ENCODE peak calls at places on chromosomes 12 and 14, in six cellular contexts. One of them, this sample, is unnamed.

GRCh38 chr12:49585477-49586445 is 17.8 kb upstream of the MCRS1 start:
- DNase-seq in mucosa of descending colon: no peak
- DNase-seq in NCI-H2081: no peak
- DNase-seq in NCI-H82: no peak
- DNase-seq in stimulated activated CD4-positive, alpha-beta T cell treated with anti-CD3 and anti-CD28 coated beads, Interleukin-1b, Interleukin-23, amount 100 ng/mL, for 48 hours: no peak
- DNase-seq in activated naive CD4-positive, alpha-beta T cell: no peak
- DNase-seq in this sample: no peak

GRCh38 chr12:51828951-51829581 is 19.5 kb downstream of the FIGNL2 start:
- DNase-seq in NCI-H2081: peak
- DNase-seq in stimulated activated CD4-positive, alpha-beta T cell treated with anti-CD3 and anti-CD28 coated beads, Interleukin-1b, Interleukin-23, amount 100 ng/mL, for 48 hours: no peak
- DNase-seq in activated naive CD4-positive, alpha-beta T cell: no peak
- DNase-seq in NCI-H82: no peak
- DNase-seq in mucosa of descending colon: no peak
- DNase-seq in this sample: no peak

GRCh38 chr14:42779024-42779423 is 1172.3 kb downstream of the LRFN5 start:
- DNase-seq in stimulated activated CD4-positive, alpha-beta T cell treated with anti-CD3 and anti-CD28 coated beads, Interleukin-1b, Interleukin-23, amount 100 ng/mL, for 48 hours: no peak
- DNase-seq in NCI-H82: no peak
- DNase-seq in NCI-H2081: peak
- DNase-seq in mucosa of descending colon: no peak
- DNase-seq in activated naive CD4-positive, alpha-beta T cell: no peak
- DNase-seq in this sample: no peak

GRCh38 chr14:79656086-79656485 is 555.2 kb downstream of the DIO2 start:
- DNase-seq in activated naive CD4-positive, alpha-beta T cell: no peak
- DNase-seq in NCI-H2081: no peak
- DNase-seq in mucosa of descending colon: no peak
- DNase-seq in stimulated activated CD4-positive, alpha-beta T cell treated with anti-CD3 and anti-CD28 coated beads, Interleukin-1b, Interleukin-23, amount 100 ng/mL, for 48 hours: no peak
- DNase-seq in NCI-H82: peak
- DNase-seq in this sample: no peak

GRCh38 chr12:107223816-107224215 is 130.5 kb upstream of the CRY1 start:
- DNase-seq in activated naive CD4-positive, alpha-beta T cell: no peak
- DNase-seq in mucosa of descending colon: no peak
- DNase-seq in stimulated activated CD4-positive, alpha-beta T cell treated with anti-CD3 and anti-CD28 coated beads, Interleukin-1b, Interleukin-23, amount 100 ng/mL, for 48 hours: no peak
- DNase-seq in NCI-H2081: no peak
- DNase-seq in NCI-H82: peak
- DNase-seq in this sample: no peak

GRCh38 chr14:104318558-104319488 is 180.4 kb downstream of the KIF26A start:
- DNase-seq in NCI-H2081: no peak
- DNase-seq in mucosa of descending colon: no peak
- DNase-seq in activated naive CD4-positive, alpha-beta T cell: no peak
- DNase-seq in stimulated activated CD4-positive, alpha-beta T cell treated with anti-CD3 and anti-CD28 coated beads, Interleukin-1b, Interleukin-23, amount 100 ng/mL, for 48 hours: no peak
- DNase-seq in NCI-H82: no peak
- DNase-seq in this sample: no peak

GRCh38 chr14:64654072-64654899 is 49.9 kb upstream of the PLEKHG3 start:
- DNase-seq in activated naive CD4-positive, alpha-beta T cell: no peak
- DNase-seq in NCI-H2081: peak
- DNase-seq in mucosa of descending colon: no peak
- DNase-seq in stimulated activated CD4-positive, alpha-beta T cell treated with anti-CD3 and anti-CD28 coated beads, Interleukin-1b, Interleukin-23, amount 100 ng/mL, for 48 hours: no peak
- DNase-seq in NCI-H82: no peak
- DNase-seq in this sample: no peak

GRCh38 chr14:74841230-74842207 is 34.4 kb downstream of the PROX2 start:
- DNase-seq in activated naive CD4-positive, alpha-beta T cell: no peak
- DNase-seq in NCI-H82: no peak
- DNase-seq in stimulated activated CD4-positive, alpha-beta T cell treated with anti-CD3 and anti-CD28 coated beads, Interleukin-1b, Interleukin-23, amount 100 ng/mL, for 48 hours: peak
- DNase-seq in NCI-H2081: no peak
- DNase-seq in mucosa of descending colon: no peak
- DNase-seq in this sample: peak

GRCh38 chr12:27548301-27549199 is 24.5 kb downstream of the PPFIBP1 start:
- DNase-seq in NCI-H2081: no peak
- DNase-seq in stimulated activated CD4-positive, alpha-beta T cell treated with anti-CD3 and anti-CD28 coated beads, Interleukin-1b, Interleukin-23, amount 100 ng/mL, for 48 hours: no peak
- DNase-seq in activated naive CD4-positive, alpha-beta T cell: no peak
- DNase-seq in NCI-H82: no peak
- DNase-seq in mucosa of descending colon: no peak
- DNase-seq in this sample: no peak

GRCh38 chr14:56087824-56088571 is 30.2 kb upstream of the PELI2 start:
- DNase-seq in NCI-H82: peak
- DNase-seq in stimulated activated CD4-positive, alpha-beta T cell treated with anti-CD3 and anti-CD28 coated beads, Interleukin-1b, Interleukin-23, amount 100 ng/mL, for 48 hours: no peak
- DNase-seq in NCI-H2081: peak
- DNase-seq in activated naive CD4-positive, alpha-beta T cell: no peak
- DNase-seq in mucosa of descending colon: no peak
- DNase-seq in this sample: no peak

GRCh38 chr12:124829008-124829707 is 34.5 kb downstream of the SCARB1 start:
- DNase-seq in mucosa of descending colon: no peak
- DNase-seq in NCI-H82: no peak
- DNase-seq in activated naive CD4-positive, alpha-beta T cell: no peak
- DNase-seq in stimulated activated CD4-positive, alpha-beta T cell treated with anti-CD3 and anti-CD28 coated beads, Interleukin-1b, Interleukin-23, amount 100 ng/mL, for 48 hours: no peak
- DNase-seq in NCI-H2081: no peak
- DNase-seq in this sample: no peak

GRCh38 chr12:129681151-129681550 is 222.7 kb downstream of the TMEM132D start:
- DNase-seq in activated naive CD4-positive, alpha-beta T cell: no peak
- DNase-seq in mucosa of descending colon: no peak
- DNase-seq in stimulated activated CD4-positive, alpha-beta T cell treated with anti-CD3 and anti-CD28 coated beads, Interleukin-1b, Interleukin-23, amount 100 ng/mL, for 48 hours: no peak
- DNase-seq in NCI-H82: no peak
- DNase-seq in NCI-H2081: no peak
- DNase-seq in this sample: no peak

GRCh38 chr12:56007892-56008471 is 10.9 kb downstream of the SUOX start:
- DNase-seq in stimulated activated CD4-positive, alpha-beta T cell treated with anti-CD3 and anti-CD28 coated beads, Interleukin-1b, Interleukin-23, amount 100 ng/mL, for 48 hours: no peak
- DNase-seq in activated naive CD4-positive, alpha-beta T cell: no peak
- DNase-seq in mucosa of descending colon: no peak
- DNase-seq in NCI-H2081: no peak
- DNase-seq in NCI-H82: no peak
- DNase-seq in this sample: no peak

GRCh38 chr12:10147714-10148403 is 17.9 kb upstream of the CLEC7A start:
- DNase-seq in NCI-H2081: no peak
- DNase-seq in activated naive CD4-positive, alpha-beta T cell: no peak
- DNase-seq in mucosa of descending colon: no peak
- DNase-seq in NCI-H82: no peak
- DNase-seq in stimulated activated CD4-positive, alpha-beta T cell treated with anti-CD3 and anti-CD28 coated beads, Interleukin-1b, Interleukin-23, amount 100 ng/mL, for 48 hours: no peak
- DNase-seq in this sample: no peak

GRCh38 chr14:80974338-80975078 is 19.1 kb downstream of the TSHR start:
- DNase-seq in NCI-H2081: peak
- DNase-seq in mucosa of descending colon: no peak
- DNase-seq in stimulated activated CD4-positive, alpha-beta T cell treated with anti-CD3 and anti-CD28 coated beads, Interleukin-1b, Interleukin-23, amount 100 ng/mL, for 48 hours: no peak
- DNase-seq in activated naive CD4-positive, alpha-beta T cell: no peak
- DNase-seq in NCI-H82: peak
- DNase-seq in this sample: no peak

GRCh38 chr12:132813443-132813842 is 15.2 kb downstream of the GOLGA3 start:
- DNase-seq in NCI-H82: no peak
- DNase-seq in stimulated activated CD4-positive, alpha-beta T cell treated with anti-CD3 and anti-CD28 coated beads, Interleukin-1b, Interleukin-23, amount 100 ng/mL, for 48 hours: no peak
- DNase-seq in mucosa of descending colon: no peak
- DNase-seq in NCI-H2081: no peak
- DNase-seq in activated naive CD4-positive, alpha-beta T cell: no peak
- DNase-seq in this sample: no peak

GRCh38 chr12:22283006-22283506 is 51.5 kb downstream of the ST8SIA1 start:
- DNase-seq in NCI-H2081: no peak
- DNase-seq in mucosa of descending colon: no peak
- DNase-seq in stimulated activated CD4-positive, alpha-beta T cell treated with anti-CD3 and anti-CD28 coated beads, Interleukin-1b, Interleukin-23, amount 100 ng/mL, for 48 hours: no peak
- DNase-seq in NCI-H82: no peak
- DNase-seq in activated naive CD4-positive, alpha-beta T cell: no peak
- DNase-seq in this sample: no peak

GRCh38 chr12:5200276-5201087 is 156.8 kb downstream of the KCNA5 start:
- DNase-seq in NCI-H82: peak
- DNase-seq in mucosa of descending colon: peak
- DNase-seq in stimulated activated CD4-positive, alpha-beta T cell treated with anti-CD3 and anti-CD28 coated beads, Interleukin-1b, Interleukin-23, amount 100 ng/mL, for 48 hours: peak
- DNase-seq in NCI-H2081: peak
- DNase-seq in activated naive CD4-positive, alpha-beta T cell: no peak
- DNase-seq in this sample: no peak

GRCh38 chr12:54047964-54048303 is 5.7 kb upstream of the HOXC4 start:
- DNase-seq in mucosa of descending colon: no peak
- DNase-seq in activated naive CD4-positive, alpha-beta T cell: no peak
- DNase-seq in NCI-H82: no peak
- DNase-seq in NCI-H2081: no peak
- DNase-seq in stimulated activated CD4-positive, alpha-beta T cell treated with anti-CD3 and anti-CD28 coated beads, Interleukin-1b, Interleukin-23, amount 100 ng/mL, for 48 hours: no peak
- DNase-seq in this sample: no peak

GRCh38 chr14:98692832-98693231 is 579.2 kb downstream of the BCL11B start:
- DNase-seq in mucosa of descending colon: no peak
- DNase-seq in stimulated activated CD4-positive, alpha-beta T cell treated with anti-CD3 and anti-CD28 coated beads, Interleukin-1b, Interleukin-23, amount 100 ng/mL, for 48 hours: peak
- DNase-seq in NCI-H82: no peak
- DNase-seq in NCI-H2081: no peak
- DNase-seq in activated naive CD4-positive, alpha-beta T cell: no peak
- DNase-seq in this sample: no peak

GRCh38 chr12:44502681-44503080 is 373.4 kb downstream of the NELL2 start:
- DNase-seq in mucosa of descending colon: no peak
- DNase-seq in activated naive CD4-positive, alpha-beta T cell: no peak
- DNase-seq in NCI-H2081: no peak
- DNase-seq in NCI-H82: no peak
- DNase-seq in stimulated activated CD4-positive, alpha-beta T cell treated with anti-CD3 and anti-CD28 coated beads, Interleukin-1b, Interleukin-23, amount 100 ng/mL, for 48 hours: no peak
- DNase-seq in this sample: no peak

GRCh38 chr12:15883536-15883935 is 1.3 kb downstream of the STRAP start:
- DNase-seq in activated naive CD4-positive, alpha-beta T cell: no peak
- DNase-seq in stimulated activated CD4-positive, alpha-beta T cell treated with anti-CD3 and anti-CD28 coated beads, Interleukin-1b, Interleukin-23, amount 100 ng/mL, for 48 hours: no peak
- DNase-seq in mucosa of descending colon: no peak
- DNase-seq in NCI-H2081: no peak
- DNase-seq in NCI-H82: no peak
- DNase-seq in this sample: no peak

GRCh38 chr12:120404271-120404670 is 33.6 kb upstream of the COX6A1 start:
- DNase-seq in NCI-H82: peak
- DNase-seq in activated naive CD4-positive, alpha-beta T cell: no peak
- DNase-seq in mucosa of descending colon: no peak
- DNase-seq in stimulated activated CD4-positive, alpha-beta T cell treated with anti-CD3 and anti-CD28 coated beads, Interleukin-1b, Interleukin-23, amount 100 ng/mL, for 48 hours: no peak
- DNase-seq in NCI-H2081: no peak
- DNase-seq in this sample: no peak

GRCh38 chr12:116697305-116698130 is 40.4 kb downstream of the SPRING1 start:
- DNase-seq in NCI-H82: peak
- DNase-seq in stimulated activated CD4-positive, alpha-beta T cell treated with anti-CD3 and anti-CD28 coated beads, Interleukin-1b, Interleukin-23, amount 100 ng/mL, for 48 hours: no peak
- DNase-seq in mucosa of descending colon: peak
- DNase-seq in activated naive CD4-positive, alpha-beta T cell: no peak
- DNase-seq in NCI-H2081: peak
- DNase-seq in this sample: no peak

GRCh38 chr12:98653866-98654493 is 8.9 kb downstream of the APAF1 start:
- DNase-seq in activated naive CD4-positive, alpha-beta T cell: no peak
- DNase-seq in NCI-H2081: peak
- DNase-seq in mucosa of descending colon: peak
- DNase-seq in NCI-H82: peak
- DNase-seq in stimulated activated CD4-positive, alpha-beta T cell treated with anti-CD3 and anti-CD28 coated beads, Interleukin-1b, Interleukin-23, amount 100 ng/mL, for 48 hours: no peak
- DNase-seq in this sample: no peak

GRCh38 chr12:44876554-44877275 is 600 bp upstream of the NELL2 start:
- DNase-seq in stimulated activated CD4-positive, alpha-beta T cell treated with anti-CD3 and anti-CD28 coated beads, Interleukin-1b, Interleukin-23, amount 100 ng/mL, for 48 hours: peak
- DNase-seq in mucosa of descending colon: peak
- DNase-seq in activated naive CD4-positive, alpha-beta T cell: no peak
- DNase-seq in NCI-H82: peak
- DNase-seq in NCI-H2081: peak
- DNase-seq in this sample: peak

GRCh38 chr12:31118831-31119530 is 45.3 kb downstream of the DDX11 start:
- DNase-seq in activated naive CD4-positive, alpha-beta T cell: no peak
- DNase-seq in mucosa of descending colon: peak
- DNase-seq in NCI-H82: peak
- DNase-seq in NCI-H2081: no peak
- DNase-seq in stimulated activated CD4-positive, alpha-beta T cell treated with anti-CD3 and anti-CD28 coated beads, Interleukin-1b, Interleukin-23, amount 100 ng/mL, for 48 hours: no peak
- DNase-seq in this sample: no peak

GRCh38 chr12:131220007-131220685 is 266.4 kb downstream of the ADGRD1 start:
- DNase-seq in activated naive CD4-positive, alpha-beta T cell: no peak
- DNase-seq in stimulated activated CD4-positive, alpha-beta T cell treated with anti-CD3 and anti-CD28 coated beads, Interleukin-1b, Interleukin-23, amount 100 ng/mL, for 48 hours: no peak
- DNase-seq in NCI-H2081: no peak
- DNase-seq in NCI-H82: no peak
- DNase-seq in mucosa of descending colon: no peak
- DNase-seq in this sample: no peak